ENCODE peak calls at places on chromosomes 3 and 15, in four cellular contexts. B is HFF-Myc, G is bronchial epithelial cell, X is brain microvascular endothelial cell. R is an unnamed sample.

GRCh38 chr3:188003188-188004171 is 150.5 kb upstream of the LPP start:
- DNase-seq in X (no peak), B (no peak), G (no peak), R (no peak)

GRCh38 chr3:188326968-188327367 is 173.0 kb downstream of the LPP start:
- DNase-seq in B (no peak), X (no peak), G (no peak), R (no peak)

GRCh38 chr15:56327721-56328502 is 37.3 kb upstream of the TEX9 start:
- DNase-seq in G (peak), X (no peak), B (no peak), R (no peak)

GRCh38 chr3:24472358-24472757 is 22.3 kb downstream of the THRB start:
- DNase-seq in X (no peak), B (no peak), G (peak), R (no peak)

GRCh38 chr15:60643490-60644040 is 164.6 kb upstream of the ICE2 start:
- DNase-seq in X (no peak), B (no peak), G (no peak), R (no peak)

GRCh38 chr15:39504812-39505211 is 76.1 kb upstream of the THBS1 start:
- DNase-seq in G (peak), X (peak), B (peak), R (peak)

GRCh38 chr3:124834723-124835718 is 52.1 kb downstream of the ITGB5 start:
- DNase-seq in B (peak), X (peak), G (peak), R (no peak)

GRCh38 chr3:45029661-45030060 is 3.6 kb downstream of the CLEC3B start:
- DNase-seq in X (peak), G (peak), B (no peak), R (no peak)

GRCh38 chr3:112345681-112346080 is 12.7 kb downstream of the CD200 start:
- DNase-seq in B (no peak), X (no peak), G (no peak), R (no peak)

GRCh38 chr3:5212625-5213573 is 25.4 kb downstream of the EDEM1 start:
- DNase-seq in X (no peak), G (peak), B (no peak), R (no peak)

GRCh38 chr3:37855363-37855970 is 6.2 kb upstream of the CTDSPL start:
- DNase-seq in B (peak), G (peak), X (peak), R (no peak)

GRCh38 chr3:73204841-73205240 is 143.4 kb downstream of the EBLN2 start:
- DNase-seq in B (no peak), X (no peak), G (no peak), R (no peak)

GRCh38 chr3:190205739-190206138 is 85.0 kb upstream of the P3H2 start:
- DNase-seq in X (peak), B (no peak), G (peak), R (peak)

GRCh38 chr3:120875989-120876388 is 32.0 kb upstream of the STXBP5L start:
- DNase-seq in G (no peak), X (no peak), B (no peak), R (no peak)

GRCh38 chr3:39065197-39065596 is 13.4 kb downstream of the WDR48 start:
- DNase-seq in X (peak), B (no peak), G (peak), R (no peak)

DNA sequence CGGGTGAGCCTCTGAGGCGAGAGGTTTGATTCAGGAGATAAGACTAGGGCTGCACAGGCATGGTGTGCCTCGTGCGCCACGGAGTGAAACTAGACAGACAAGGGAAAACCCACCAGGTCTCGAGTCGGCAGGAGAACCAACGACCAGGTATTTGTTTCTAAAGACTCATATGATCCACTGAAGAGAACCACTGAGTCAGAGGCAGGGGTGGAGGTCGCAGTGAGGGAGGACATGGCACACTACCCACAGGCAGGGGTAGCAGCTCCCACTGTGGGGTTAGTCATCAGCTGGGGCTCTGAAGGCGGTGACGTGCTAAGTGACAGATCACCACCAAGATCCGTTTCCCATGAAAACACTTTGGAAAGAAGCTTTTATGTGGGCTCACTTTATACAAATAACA is 45.7 kb downstream of the CHSY1 start:
- DNase-seq in G (peak), B (no peak), X (peak), R (no peak)
- TF ChIP-seq CTCF in G (no peak), B (no peak), X (no peak), R (no peak)

DNA sequence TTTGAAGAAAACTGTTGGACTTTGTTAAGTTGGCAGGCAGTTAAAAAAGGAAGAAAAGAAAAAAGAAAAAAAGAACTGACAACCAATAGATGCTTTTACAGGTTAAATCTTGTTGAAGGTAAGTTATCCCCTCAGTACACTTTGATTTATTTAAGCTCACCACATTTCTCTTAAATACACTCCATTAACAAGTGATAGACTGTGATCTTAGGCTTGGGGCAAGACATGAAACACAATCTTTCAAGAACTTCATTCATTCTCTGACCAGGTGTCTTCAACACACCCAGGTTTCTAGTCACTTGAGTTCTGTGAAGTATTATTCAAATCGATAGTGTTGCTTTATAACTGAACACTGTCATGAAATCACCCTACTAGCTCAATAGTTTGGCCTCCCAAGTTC is 751.9 kb downstream of the ROBO1 start:
- DNase-seq in G (no peak), X (no peak), B (no peak), R (no peak)
- H3K4me3 ChIP-seq in G (no peak), X (no peak), B (peak), R (peak)

GRCh38 chr3:36688815-36689214 is 75.5 kb downstream of the DCLK3 start:
- DNase-seq in X (no peak), G (no peak), B (no peak), R (no peak)

GRCh38 chr3:36693670-36694069 is 70.7 kb downstream of the DCLK3 start:
- DNase-seq in X (no peak), G (no peak), B (no peak), R (no peak)

GRCh38 chr3:36695113-36695768 is 69.1 kb downstream of the DCLK3 start:
- DNase-seq in G (no peak), B (no peak), X (no peak), R (no peak)

GRCh38 chr3:36689560-36689959 is 74.8 kb downstream of the DCLK3 start:
- DNase-seq in X (no peak), B (no peak), G (no peak), R (no peak)
- TF ChIP-seq CTCF in X (no peak), B (no peak), G (no peak), R (no peak)

GRCh38 chr3:149373235-149374125 is 4.0 kb downstream of the TM4SF1 start:
- DNase-seq in G (peak), B (no peak), X (no peak), R (peak)
- H3K4me3 ChIP-seq in G (no peak), B (no peak), X (no peak), R (no peak)

GRCh38 chr3:36729204-36730056 is 34.9 kb downstream of the DCLK3 start:
- DNase-seq in X (peak), G (peak), B (peak), R (peak)
- TF ChIP-seq CTCF in X (peak), G (peak), B (peak), R (peak)

DNA sequence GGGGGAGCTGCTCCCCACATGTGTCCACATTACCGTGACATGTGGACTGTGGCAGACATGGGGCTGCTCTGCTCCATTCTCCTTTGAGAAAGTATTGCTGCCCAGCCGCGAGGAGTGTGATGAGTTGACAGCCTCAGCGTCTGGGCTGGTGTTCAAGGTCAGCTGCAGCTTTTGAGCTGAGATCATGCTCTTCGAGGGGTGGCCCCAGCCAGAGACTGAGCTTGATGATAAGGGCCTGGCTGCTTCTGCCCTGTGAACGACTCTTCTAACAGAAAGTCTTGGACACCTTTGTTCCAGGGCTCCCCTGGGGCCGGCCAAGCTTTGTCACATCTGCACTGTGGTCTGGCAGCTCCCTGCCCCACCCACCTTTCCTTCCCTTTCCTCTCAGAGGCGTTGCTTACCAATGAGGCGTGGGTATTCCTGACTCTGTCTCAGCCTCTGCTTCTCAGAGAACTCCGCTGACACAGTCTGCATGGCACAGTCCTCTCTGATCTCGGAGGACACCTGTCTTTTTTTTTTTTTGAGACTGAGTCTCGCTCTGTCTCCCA is 86.6 kb downstream of the CHRD start:
- DNase-seq in B (no peak), G (no peak), X (peak), R (no peak)
- H3K4me3 ChIP-seq in B (no peak), G (no peak), X (no peak), R (no peak)

GRCh38 chr15:31472636-31473383 is 146.2 kb downstream of the KLF13 start:
- DNase-seq in B (no peak), G (no peak), X (peak), R (no peak)
- TF ChIP-seq CTCF in B (no peak), G (no peak), X (no peak), R (no peak)

GRCh38 chr3:53169832-53170324 is 8.9 kb downstream of the PRKCD start:
- DNase-seq in G (no peak), X (no peak), B (no peak), R (no peak)
- H3K4me3 ChIP-seq in G (no peak), X (no peak), B (no peak), R (no peak)

GRCh38 chr15:94083467-94083991 is 147.8 kb upstream of the MCTP2 start:
- DNase-seq in B (no peak), X (peak), G (peak), R (peak)
- TF ChIP-seq CTCF in B (no peak), X (peak), G (no peak), R (no peak)

DNA sequence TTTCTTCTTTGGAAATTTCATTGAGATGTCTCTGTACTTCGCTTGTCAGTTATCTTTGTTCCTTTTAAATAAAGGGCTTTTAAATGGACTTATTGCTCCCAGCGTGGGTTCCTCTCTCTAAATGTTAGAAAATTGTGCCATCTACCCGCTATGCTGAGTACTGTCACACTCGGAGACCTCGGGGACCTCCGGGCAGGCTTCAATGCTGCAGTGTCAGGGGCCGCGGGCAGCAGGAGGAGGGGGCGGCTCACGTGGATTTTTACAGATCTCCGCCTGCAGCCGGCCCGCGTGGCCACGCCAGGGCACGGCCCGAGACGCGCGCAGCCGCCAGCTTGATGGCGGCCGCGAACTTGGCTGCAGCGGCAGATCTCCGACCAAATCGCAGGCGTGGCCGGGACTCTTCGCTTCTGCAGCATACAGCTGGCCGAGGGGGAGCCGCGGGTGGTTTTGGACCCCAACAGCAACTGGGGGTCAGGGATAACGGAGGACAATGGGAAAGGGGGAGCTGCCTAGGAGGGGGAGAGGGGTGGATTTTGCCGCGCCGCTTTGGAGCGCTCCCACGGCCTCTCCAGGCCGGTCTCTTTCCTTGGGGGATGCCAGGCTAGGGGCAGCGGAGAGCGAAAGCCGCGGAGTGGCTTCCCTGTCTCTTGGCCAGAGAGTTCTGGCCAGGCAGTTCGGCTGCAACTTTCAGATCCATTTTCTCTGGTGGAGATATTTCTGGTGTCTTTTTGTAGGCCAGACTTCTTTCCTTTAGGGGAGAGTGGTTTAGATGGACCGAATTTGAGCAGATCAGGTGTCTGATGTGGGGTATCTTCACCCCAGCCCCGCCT is 15.3 kb downstream of the NR2F2 start:
- DNase-seq in G (no peak), X (peak), B (no peak), R (no peak)
- H3K4me3 ChIP-seq in G (peak), X (peak), B (peak), R (peak)

R was measured in AG09309.